ENCODE peak calls at places on chromosomes 6 and 20, in eight cellular contexts. Q is T follicular helper cell; D is lower leg skin; B is HCEC 1CT; P is stimulated activated CD8-positive, alpha-beta memory T cell treated with anti-CD3 and anti-CD28 coated beads, Interleukin-15, amount 100 ng/mL, for 1 hour; T is GM10248; N is MCF 10A; X is NCI-H460. S is an unnamed sample.

GRCh38 chr20:35174458-35175216 is 2.8 kb downstream of the PROCR start:
- DNase-seq in Q (no peak), D (no peak), B (no peak), P (no peak), T (peak), N (no peak), X (no peak), S (peak)

GRCh38 chr6:7938562-7939185 is 28.1 kb upstream of the TXNDC5 start:
- DNase-seq in Q (no peak), D (no peak), B (no peak), P (no peak), T (no peak), N (no peak), X (no peak), S (no peak)

GRCh38 chr6:157219201-157220200 is 103.8 kb downstream of the TMEM242 start:
- DNase-seq in Q (no peak), D (no peak), B (no peak), P (no peak), T (no peak), N (peak), X (no peak), S (no peak)

GRCh38 chr20:51380401-51381385 is 161.8 kb downstream of the NFATC2 start:
- DNase-seq in Q (no peak), D (no peak), B (no peak), P (no peak), T (no peak), N (no peak), X (no peak), S (no peak)

GRCh38 chr20:45629496-45630100 is at the start of gene WFDC10A:
- DNase-seq in Q (no peak), D (peak), B (peak), P (no peak), T (peak), N (peak), X (peak), S (peak)

GRCh38 chr20:51542033-51542893 is at the start of gene NFATC2:
- DNase-seq in Q (peak), D (no peak), B (no peak), P (no peak), T (peak), N (no peak), X (no peak), S (no peak)

GRCh38 chr6:7243188-7243942 is 69.6 kb downstream of the SSR1 start:
- DNase-seq in Q (peak), D (peak), B (peak), P (peak), T (peak), N (peak), X (peak), S (peak)

GRCh38 chr20:36885355-36885754 is 9.4 kb downstream of the TLDC2 start:
- DNase-seq in Q (no peak), D (no peak), B (peak), P (no peak), T (no peak), N (no peak), X (peak), S (peak)

GRCh38 chr20:61964675-61965605 is 100.7 kb downstream of the TAF4 start:
- DNase-seq in Q (no peak), D (no peak), B (no peak), P (no peak), T (no peak), N (no peak), X (no peak), S (no peak)

GRCh38 chr20:12882832-12883506 is 125.8 kb upstream of the SPTLC3 start:
- DNase-seq in Q (no peak), D (no peak), B (peak), P (no peak), T (no peak), N (peak), X (no peak), S (no peak)

GRCh38 chr6:20652691-20653479 is 118.6 kb downstream of the CDKAL1 start:
- DNase-seq in Q (no peak), D (no peak), B (peak), P (no peak), T (no peak), N (no peak), X (no peak), S (no peak)

GRCh38 chr6:140858381-140858971 is 1274.2 kb upstream of the GJE1 start:
- DNase-seq in Q (no peak), D (no peak), B (peak), P (no peak), T (no peak), N (peak), X (no peak), S (peak)

GRCh38 chr6:150175611-150176151 is 32.8 kb downstream of the PPP1R14C start:
- DNase-seq in Q (no peak), D (no peak), B (no peak), P (no peak), T (no peak), N (no peak), X (no peak), S (no peak)

GRCh38 chr20:4134861-4135379 is 119.6 kb upstream of the RNF24 start:
- DNase-seq in Q (no peak), D (no peak), B (no peak), P (no peak), T (no peak), N (no peak), X (no peak), S (no peak)

GRCh38 chr20:48012401-48012974 is 227.2 kb upstream of the SULF2 start:
- DNase-seq in Q (no peak), D (no peak), B (no peak), P (no peak), T (no peak), N (peak), X (no peak), S (peak)

GRCh38 chr20:41138217-41138526 is 829 bp downstream of the PLCG1 start:
- DNase-seq in Q (no peak), D (no peak), B (peak), P (no peak), T (no peak), N (peak), X (no peak), S (no peak)

GRCh38 chr6:15946701-15947390 is 182.0 kb upstream of the MYLIP start:
- DNase-seq in Q (no peak), D (no peak), B (no peak), P (no peak), T (no peak), N (no peak), X (no peak), S (no peak)

GRCh38 chr20:60862601-60863000 is 389.5 kb upstream of the CDH4 start:
- DNase-seq in Q (no peak), D (no peak), B (peak), P (no peak), T (no peak), N (peak), X (no peak), S (no peak)

GRCh38 chr6:140050232-140050995 is 676.0 kb upstream of the CITED2 start:
- DNase-seq in Q (no peak), D (no peak), B (peak), P (no peak), T (no peak), N (peak), X (peak), S (peak)

GRCh38 chr6:81997091-81997926 is 244.8 kb upstream of the TENT5A start:
- DNase-seq in Q (no peak), D (no peak), B (peak), P (no peak), T (no peak), N (peak), X (peak), S (peak)

GRCh38 chr20:38623061-38623460 is 21.5 kb downstream of the ARHGAP40 start:
- DNase-seq in Q (no peak), D (no peak), B (no peak), P (no peak), T (no peak), N (no peak), X (no peak), S (no peak)

GRCh38 chr6:118464620-118465019 is 83.5 kb upstream of the PLN start:
- DNase-seq in Q (no peak), D (no peak), B (no peak), P (no peak), T (no peak), N (no peak), X (no peak), S (no peak)

GRCh38 chr6:33727126-33727525 is 15.6 kb upstream of the UQCC2 start:
- DNase-seq in Q (no peak), D (no peak), B (no peak), P (no peak), T (no peak), N (no peak), X (no peak), S (no peak)

GRCh38 chr20:57996936-57997629 is 231.4 kb downstream of the ANKRD60 start:
- DNase-seq in Q (no peak), D (no peak), B (no peak), P (no peak), T (no peak), N (peak), X (no peak), S (no peak)

GRCh38 chr6:45743028-45743615 is 272.5 kb downstream of the CLIC5 start:
- DNase-seq in Q (no peak), D (no peak), B (no peak), P (no peak), T (no peak), N (no peak), X (no peak), S (no peak)

GRCh38 chr20:8879669-8880068 is 189.2 kb upstream of the PLCB4 start:
- DNase-seq in Q (no peak), D (no peak), B (no peak), P (no peak), T (no peak), N (no peak), X (no peak), S (no peak)

GRCh38 chr6:53614676-53615075 is 50.9 kb downstream of the KLHL31 start:
- DNase-seq in Q (no peak), D (no peak), B (no peak), P (no peak), T (no peak), N (peak), X (no peak), S (no peak)

GRCh38 chr6:165110871-165111270 is 198.5 kb downstream of the C6orf118 start:
- DNase-seq in Q (no peak), D (no peak), B (no peak), P (no peak), T (no peak), N (no peak), X (no peak), S (no peak)

GRCh38 chr6:158819977-158820632 is 937 bp upstream of the EZR start:
- DNase-seq in Q (no peak), D (no peak), B (no peak), P (no peak), T (no peak), N (peak), X (no peak), S (no peak)

GRCh38 chr6:130946076-130946475 is 117.0 kb downstream of the EPB41L2 start:
- DNase-seq in Q (no peak), D (no peak), B (peak), P (no peak), T (no peak), N (peak), X (no peak), S (no peak)

GRCh38 chr6:77650098-77650663 is 2.7 kb upstream of the MEI4 start:
- DNase-seq in Q (no peak), D (no peak), B (no peak), P (no peak), T (peak), N (no peak), X (no peak), S (no peak)

GRCh38 chr6:111750753-111751684 is 122.2 kb downstream of the FYN start:
- DNase-seq in Q (peak), D (no peak), B (no peak), P (no peak), T (peak), N (no peak), X (no peak), S (no peak)

GRCh38 chr20:35739294-35740163 is 2.5 kb downstream of the RBM39 start:
- DNase-seq in Q (no peak), D (no peak), B (peak), P (no peak), T (no peak), N (peak), X (peak), S (peak)

S was measured in RKO.